ENCODE peak calls at places on chromosomes 7 and 10, in seven cellular contexts. L is NAMALWA; V is right cardiac atrium; S is IMR-90; P is T-helper 1 cell; G is T-helper 17 cell; J is activated naive CD8-positive, alpha-beta T cell treated with anti-CD3 and anti-CD28 coated beads, Interleukin-2, amount 50 U/mL, for 24 hours. K is an unnamed sample.

GRCh38 chr7:151761256-151761655 is 115.7 kb downstream of the PRKAG2 start:
- DNase-seq in L (no peak), V (no peak), S (no peak), P (no peak), G (no peak), J (no peak), K (no peak)

GRCh38 chr10:85610381-85611092 is 756.1 kb downstream of the GRID1 start:
- DNase-seq in L (no peak), V (no peak), S (no peak), P (no peak), G (no peak), J (no peak), K (no peak)

GRCh38 chr10:16856092-16856491 is 38.9 kb upstream of the RSU1 start:
- DNase-seq in L (no peak), V (no peak), S (no peak), P (no peak), G (no peak), J (no peak), K (no peak)

GRCh38 chr10:72687035-72687434 is 4.9 kb upstream of the MCU start:
- DNase-seq in L (no peak), V (no peak), S (no peak), P (no peak), G (no peak), J (no peak), K (no peak)

GRCh38 chr7:123024989-123025758 is 29.7 kb upstream of the TAS2R16 start:
- DNase-seq in L (no peak), V (no peak), S (no peak), P (no peak), G (no peak), J (no peak), K (no peak)

GRCh38 chr10:66783296-66783695 is 142.5 kb upstream of the LRRTM3 start:
- DNase-seq in L (no peak), V (no peak), S (peak), P (no peak), G (no peak), J (no peak), K (no peak)

GRCh38 chr10:120466006-120466405 is 9.0 kb downstream of the PLPP4 start:
- DNase-seq in L (no peak), V (no peak), S (no peak), P (no peak), G (no peak), J (no peak), K (no peak)

GRCh38 chr7:105805619-105806018 is 70.8 kb downstream of the ATXN7L1 start:
- DNase-seq in L (no peak), V (no peak), S (peak), P (no peak), G (no peak), J (no peak), K (no peak)